ENCODE peak calls at places on chromosomes 11 and 22, in eight cellular contexts. U is cardiac muscle cell; S is astrocyte of the cerebellum; D is COLO829; Y is substantia nigra; E is fibroblast of lung; T is non-pigmented ciliary epithelial cell; X is stimulated activated CD8-positive, alpha-beta memory T cell treated with anti-CD3 and anti-CD28 coated beads, Interleukin-2, amount 100 ng/mL, for 1 hour. I is an unnamed sample.
A peak's percentile ranks its signal among the peaks of the same experiment; 100 is the strongest.

GRCh38 chr22:49460662-49461371 is 366.9 kb downstream of the BRD1 start:
- DNase-seq in U (no peak), S (no peak), D (no peak), Y (no peak), E (no peak), T (no peak), X (no peak), I (no peak)

GRCh38 chr22:33519140-33519973 is 400.9 kb downstream of the LARGE1 start:
- DNase-seq in U (peak; percentile 58), S (no peak), D (peak; percentile 82), Y (no peak), E (peak; percentile 58), T (no peak), X (no peak), I (peak; percentile 54)

GRCh38 chr22:31179345-31179744 is 19.4 kb downstream of the RNF185 start:
- DNase-seq in U (no peak), S (peak; percentile 26), D (no peak), Y (no peak), E (peak; percentile 68), T (no peak), X (no peak), I (no peak)

GRCh38 chr11:4156571-4156970 is 62.0 kb downstream of the RRM1 start:
- DNase-seq in U (no peak), S (no peak), D (no peak), Y (no peak), E (no peak), T (no peak), X (no peak), I (no peak)

GRCh38 chr22:42353883-42354727 is 78.1 kb downstream of the NFAM1 start:
- DNase-seq in U (peak; percentile 16), S (no peak), D (no peak), Y (no peak), E (no peak), T (no peak), X (no peak), I (no peak)

GRCh38 chr11:70522613-70523311 is 124.4 kb downstream of the CTTN start:
- DNase-seq in U (no peak), S (no peak), D (no peak), Y (no peak), E (peak; percentile 22), T (no peak), X (no peak), I (no peak)

GRCh38 chr11:127875076-127875475 is 712.3 kb downstream of the ETS1 start:
- DNase-seq in U (peak; percentile 13), S (no peak), D (no peak), Y (no peak), E (peak; percentile 9), T (no peak), X (no peak), I (no peak)

GRCh38 chr11:110438017-110438416 is 8.3 kb downstream of the FDX1 start:
- DNase-seq in U (no peak), S (no peak), D (no peak), Y (no peak), E (no peak), T (no peak), X (no peak), I (no peak)

GRCh38 chr11:31810779-31811647 is at the start of gene PAX6:
- DNase-seq in U (peak; percentile 32), S (peak; percentile 99), D (no peak), Y (peak; percentile 61), E (peak; percentile 100), T (peak; percentile 92), X (no peak), I (peak; percentile 53)

GRCh38 chr11:77557553-77557952 is 32.2 kb upstream of the AQP11 start:
- DNase-seq in U (peak; percentile 19), S (no peak), D (no peak), Y (no peak), E (peak; percentile 14), T (no peak), X (no peak), I (no peak)

GRCh38 chr11:68297494-68297811 is 14.9 kb upstream of the LRP5 start:
- DNase-seq in U (no peak), S (no peak), D (no peak), Y (no peak), E (no peak), T (no peak), X (no peak), I (no peak)

GRCh38 chr11:22787055-22787454 is 42.5 kb downstream of the SVIP start:
- DNase-seq in U (no peak), S (no peak), D (no peak), Y (no peak), E (no peak), T (no peak), X (no peak), I (no peak)

GRCh38 chr11:2513441-2513840 is 68.6 kb downstream of the KCNQ1 start:
- DNase-seq in U (no peak), S (no peak), D (no peak), Y (no peak), E (no peak), T (no peak), X (no peak), I (no peak)

GRCh38 chr11:813037-813436 is 3.3 kb downstream of the RPLP2 start:
- DNase-seq in U (no peak), S (no peak), D (no peak), Y (no peak), E (no peak), T (no peak), X (no peak), I (no peak)

GRCh38 chr11:67267188-67268035 is 1.1 kb downstream of the GRK2 start:
- DNase-seq in U (no peak), S (no peak), D (no peak), Y (no peak), E (no peak), T (no peak), X (no peak), I (no peak)

GRCh38 chr11:22624742-22625447 is 728 bp downstream of the FANCF start:
- DNase-seq in U (peak; percentile 63), S (peak; percentile 32), D (peak; percentile 30), Y (peak; percentile 53), E (peak; percentile 70), T (no peak), X (peak; percentile 20), I (peak; percentile 79)

GRCh38 chr22:19855504-19856409 is 1.1 kb upstream of the GNB1L start:
- DNase-seq in U (peak; percentile 78), S (no peak), D (peak; percentile 92), Y (no peak), E (peak; percentile 55), T (no peak), X (no peak), I (no peak)

GRCh38 chr11:126007263-126007662 is 55.4 kb downstream of the CDON start:
- DNase-seq in U (peak; percentile 37), S (no peak), D (no peak), Y (no peak), E (peak; percentile 74), T (no peak), X (no peak), I (no peak)

GRCh38 chr11:31397239-31397834 is 27.7 kb downstream of the DNAJC24 start:
- DNase-seq in U (peak; percentile 38), S (peak; percentile 19), D (peak; percentile 28), Y (no peak), E (no peak), T (no peak), X (no peak), I (no peak)

GRCh38 chr11:124801014-124801413 is 808 bp upstream of the MSANTD2 start:
- DNase-seq in U (peak; percentile 62), S (peak; percentile 6), D (peak; percentile 28), Y (no peak), E (peak; percentile 59), T (no peak), X (no peak), I (no peak)

GRCh38 chr11:78812513-78813293 is 238.0 kb upstream of the NARS2 start:
- DNase-seq in U (no peak), S (no peak), D (no peak), Y (no peak), E (no peak), T (no peak), X (no peak), I (no peak)

GRCh38 chr11:19216709-19217374 is 15.1 kb upstream of the CSRP3 start:
- DNase-seq in U (no peak), S (no peak), D (no peak), Y (no peak), E (peak; percentile 19), T (no peak), X (no peak), I (no peak)

GRCh38 chr11:27933992-27934829 is 173.7 kb downstream of the KIF18A start:
- DNase-seq in U (peak; percentile 62), S (peak; percentile 95), D (no peak), Y (no peak), E (peak; percentile 100), T (peak; percentile 84), X (no peak), I (no peak)

GRCh38 chr11:66653123-66653522 is 14.6 kb downstream of the RBM4 start:
- DNase-seq in U (no peak), S (no peak), D (no peak), Y (no peak), E (peak; percentile 57), T (no peak), X (no peak), I (no peak)

GRCh38 chr11:88320149-88320559 is 17.4 kb downstream of the CTSC start:
- DNase-seq in U (peak; percentile 33), S (no peak), D (no peak), Y (no peak), E (peak; percentile 78), T (peak; percentile 40), X (no peak), I (no peak)

GRCh38 chr22:37907036-37907954 is 1.2 kb downstream of the MICALL1 start:
- DNase-seq in U (peak; percentile 26), S (no peak), D (no peak), Y (no peak), E (no peak), T (no peak), X (no peak), I (no peak)

I was measured in occipital lobe.